ENCODE peak calls at places on chromosomes 4 and X, in seven cellular contexts. N, Y, R, J, A, V and C are unnamed samples. For H3K4me1, the result is how much of the 10 kb centered on the place peaks cover.

GRCh38 chrX:40485427-40485826 is 95.3 kb upstream of the ATP6AP2 start:
- DNase-seq in R (no peak), Y (no peak), A (no peak), N (no peak), V (no peak), J (no peak), C (no peak)

GRCh38 chrX:77436271-77436670 is 10.9 kb upstream of the FGF16 start:
- DNase-seq in Y (no peak), V (no peak), A (no peak), N (no peak), J (peak), R (no peak), C (no peak)

GRCh38 chrX:153462291-153462690 is 8.1 kb downstream of the HAUS7 start:
- DNase-seq in Y (no peak), J (no peak), N (no peak), R (no peak), V (no peak), A (no peak), C (no peak)

GRCh38 chr4:166143227-166143626 is 270.2 kb downstream of the TLL1 start:
- DNase-seq in N (no peak), A (peak), V (no peak), J (peak), R (no peak), Y (peak), C (no peak)

GRCh38 chr4:22488136-22488535 is 27.7 kb downstream of the ADGRA3 start:
- DNase-seq in V (no peak), N (no peak), J (no peak), R (no peak), Y (no peak), A (no peak), C (no peak)

GRCh38 chr4:147017081-147017480 is 71.4 kb upstream of the TTC29 start:
- DNase-seq in A (no peak), N (no peak), V (no peak), J (peak), R (no peak), Y (no peak), C (no peak)

GRCh38 chr4:16055454-16055853 is 28.4 kb downstream of the PROM1 start:
- DNase-seq in V (no peak), A (no peak), J (no peak), Y (no peak), N (no peak), R (no peak), C (no peak)

GRCh38 chr4:43943998-43944397 is 504.6 kb downstream of the KCTD8 start:
- DNase-seq in V (no peak), N (no peak), Y (no peak), A (no peak), J (no peak), R (no peak), C (no peak)

GRCh38 chr4:138252551-138252950 is 10.4 kb upstream of the SLC7A11 start:
- DNase-seq in R (no peak), J (no peak), Y (no peak), V (no peak), N (no peak), A (no peak), C (no peak)

GRCh38 chr4:42627887-42628646 is 28.8 kb downstream of the ATP8A1 start:
- DNase-seq in V (peak), A (no peak), Y (peak), N (peak), R (peak), J (no peak), C (no peak)

GRCh38 chr4:60805500-60806313 is 394.4 kb upstream of the ADGRL3 start:
- DNase-seq in R (no peak), A (peak), J (peak), N (peak), V (no peak), Y (no peak), C (no peak)

GRCh38 chrX:24014388-24015018 is 12.5 kb downstream of the KLHL15 start:
- DNase-seq in N (no peak), J (peak), R (no peak), A (no peak), V (no peak), Y (peak), C (no peak)

GRCh38 chr4:41600243-41600642 is 62.3 kb downstream of the LIMCH1 start:
- DNase-seq in Y (no peak), V (no peak), R (no peak), N (no peak), J (peak), A (peak), C (no peak)

GRCh38 chr4:122668241-122668640 is 47.4 kb upstream of the IL21 start:
- DNase-seq in N (no peak), J (peak), Y (no peak), V (no peak), R (no peak), A (peak), C (no peak)

GRCh38 chr4:1658146-1658545 is 26.0 kb downstream of the FAM53A start:
- DNase-seq in A (no peak), Y (no peak), J (no peak), V (no peak), N (no peak), R (no peak), C (no peak)

DNA sequence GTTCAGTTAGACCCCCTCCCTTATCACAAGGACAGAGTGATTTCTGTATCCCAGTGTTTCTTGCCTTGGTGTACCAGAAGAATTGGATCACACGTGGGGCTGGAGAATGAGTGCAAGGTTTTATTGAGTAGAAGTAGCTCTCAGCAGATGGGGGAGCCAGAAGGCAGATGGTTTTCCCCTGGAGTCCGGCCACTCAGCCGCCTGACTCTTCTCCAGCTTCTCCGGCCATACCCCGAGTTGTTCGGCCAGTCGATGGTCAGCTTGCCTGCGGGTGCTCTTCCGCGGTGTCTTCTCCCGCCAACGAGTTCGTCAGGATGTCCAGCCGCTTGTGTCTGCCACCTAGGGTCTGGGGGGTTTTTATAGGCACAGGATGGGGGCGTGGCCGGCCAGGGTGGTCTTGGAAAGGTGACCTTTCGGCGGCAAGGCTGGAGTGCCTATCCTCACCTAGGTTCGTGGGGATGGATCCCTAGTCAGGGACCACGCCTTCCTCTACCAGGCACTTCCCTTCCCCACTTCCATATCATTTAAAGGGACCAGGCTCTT is 14.5 kb downstream of the GAB1 start:
- DNase-seq in V (no peak), R (no peak), N (no peak), A (no peak), J (no peak), Y (no peak), C (no peak)
- H3K4me1 ChIP-seq in V (under half), R (under half), N (half or more), A (under half), J (under half), Y (under half), C (under half)

DNA sequence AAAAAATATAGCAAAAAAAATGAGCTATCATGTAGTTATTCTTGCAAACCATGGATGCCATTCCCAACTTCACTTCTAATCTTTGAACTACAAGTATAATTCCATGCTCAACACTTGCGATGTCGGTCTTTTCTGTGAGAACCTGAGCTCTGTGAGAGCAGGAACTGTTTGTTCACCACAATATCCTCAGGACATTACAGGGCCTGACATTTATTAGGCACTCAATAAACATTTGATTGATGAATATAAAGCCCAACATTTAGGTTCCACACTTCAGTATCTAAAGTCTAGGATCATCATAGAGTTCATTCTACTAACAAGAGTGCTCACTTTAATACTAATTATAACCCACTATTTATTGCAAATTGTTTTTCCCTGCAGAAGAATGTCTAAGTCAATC is 211.6 kb upstream of the FAM241A start:
- DNase-seq in N (no peak), R (no peak), Y (no peak), A (no peak), J (no peak), V (no peak), C (no peak)
- H3K4me3 ChIP-seq in N (no peak), R (no peak), Y (no peak), A (no peak), J (no peak), V (no peak), C (no peak)

GRCh38 chr4:538542-539142 is 37.5 kb downstream of the TMEM271 start:
- DNase-seq in J (no peak), A (no peak), Y (no peak), V (no peak), R (no peak), N (no peak), C (no peak)
- H3K4me1 ChIP-seq in J (under half), A (under half), Y (under half), V (under half), R (under half), N (under half), C (under half)

DNA sequence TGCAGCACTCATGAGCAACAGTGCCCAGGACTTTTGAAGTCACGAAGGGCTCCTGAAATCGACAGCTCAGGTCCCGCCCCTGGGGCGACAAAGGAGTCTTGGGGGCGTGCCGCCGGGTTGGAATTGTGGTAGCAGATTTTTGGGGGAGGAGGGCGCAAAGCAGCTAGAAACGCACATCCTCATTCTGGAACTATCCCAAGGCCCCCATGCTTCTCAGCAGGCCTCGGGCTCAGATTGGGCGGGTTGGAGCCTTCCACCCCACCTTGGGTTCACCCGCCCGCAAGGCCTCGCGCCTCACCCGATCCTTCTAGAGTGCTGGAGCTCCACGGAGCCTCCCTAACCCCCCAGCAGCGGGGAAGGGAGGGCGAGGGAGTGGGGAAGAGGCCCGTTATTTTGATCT is 85.6 kb downstream of the HPRT1 start:
- DNase-seq in Y (no peak), N (no peak), J (no peak), R (no peak), V (no peak), A (no peak), C (no peak)
- H3K4me3 ChIP-seq in Y (no peak), N (no peak), J (peak), R (no peak), V (no peak), A (no peak), C (no peak)

DNA sequence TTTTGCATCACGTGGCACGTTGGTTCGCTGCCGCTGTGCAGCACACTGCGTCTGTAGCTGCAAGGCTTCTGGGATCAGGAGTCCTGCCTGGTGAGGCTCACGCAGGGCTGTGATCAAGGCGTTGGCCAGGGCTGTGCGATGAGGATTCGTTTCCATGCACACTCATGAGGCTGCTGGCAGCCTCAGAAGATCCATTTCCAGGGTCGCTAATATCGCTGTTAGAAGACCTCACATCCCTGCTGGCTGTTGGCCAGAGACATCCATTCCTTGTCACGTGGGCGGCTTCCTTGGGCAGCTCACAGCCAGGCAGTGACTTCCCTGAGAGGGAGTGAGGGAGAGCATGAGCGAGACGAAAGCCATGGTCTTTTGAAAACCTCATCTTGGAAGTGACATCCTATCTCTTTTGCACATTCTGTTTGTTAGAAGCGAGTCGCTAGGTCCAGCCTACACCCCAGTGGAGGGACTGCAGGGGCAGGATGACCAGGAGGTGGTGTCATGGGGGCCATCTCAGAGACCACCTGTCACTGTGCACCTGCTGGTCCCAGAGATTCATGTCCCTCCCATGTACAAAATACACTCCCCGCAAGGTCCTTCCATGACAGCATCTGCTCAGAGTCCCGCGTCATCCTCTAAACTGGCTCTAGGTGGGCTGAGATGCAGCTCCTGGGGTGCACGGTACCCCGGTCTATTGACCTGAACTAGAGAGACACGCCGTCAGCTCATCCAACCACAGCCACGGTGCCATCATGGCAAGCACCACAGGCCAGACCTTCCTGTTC is 12.2 kb downstream of the RGS12 start:
- DNase-seq in V (no peak), N (no peak), R (no peak), Y (no peak), A (no peak), J (peak), C (no peak)
- H3K4me1 ChIP-seq in V (half or more), N (under half), R (under half), Y (half or more), A (under half), J (under half), C (under half)

DNA sequence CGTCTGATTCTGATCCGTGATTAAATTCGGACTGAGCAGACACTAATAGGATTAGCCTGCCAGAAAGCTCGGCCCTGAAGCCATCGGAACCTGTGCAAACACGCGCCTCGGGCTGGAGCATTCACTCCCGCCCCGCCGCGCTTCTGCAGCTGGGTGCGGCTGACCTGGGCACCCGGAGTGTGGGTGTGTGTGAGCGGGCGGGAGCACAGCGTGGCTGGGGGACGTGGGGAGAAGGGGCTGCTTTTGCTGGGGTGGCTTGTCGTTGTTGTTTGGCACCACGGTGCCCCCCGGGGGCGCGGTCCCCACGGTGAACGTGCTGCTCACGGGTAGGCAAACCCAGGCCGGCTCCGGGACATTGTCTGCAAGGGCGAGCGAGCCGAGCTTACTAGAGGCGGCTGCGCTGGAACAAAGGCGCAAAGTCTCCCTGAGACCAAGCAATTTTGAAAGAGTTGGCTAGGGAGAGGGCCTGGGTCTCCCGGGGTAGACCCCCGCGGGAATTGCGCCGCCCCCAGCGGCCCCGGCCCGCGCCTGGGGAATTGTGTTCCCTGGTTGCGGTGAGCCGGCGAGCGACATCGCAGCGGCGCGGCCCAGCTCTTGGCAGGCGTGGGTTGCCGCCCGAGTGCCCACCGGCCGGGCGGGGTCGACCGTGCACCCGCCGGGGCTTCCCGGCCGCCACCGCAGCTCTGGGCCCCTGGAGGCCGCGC is 1.4 kb downstream of the MAMLD1 start:
- DNase-seq in N (no peak), R (no peak), A (peak), V (no peak), Y (no peak), J (peak), C (no peak)
- H3K4me3 ChIP-seq in N (no peak), R (peak), A (peak), V (peak), Y (peak), J (peak), C (peak)

GRCh38 chr4:34935739-34936138 is 1308.6 kb downstream of the ARAP2 start:
- DNase-seq in A (no peak), Y (no peak), J (no peak), V (no peak), N (no peak), R (no peak), C (no peak)

GRCh38 chr4:34932591-34932990 is 1311.7 kb downstream of the ARAP2 start:
- DNase-seq in Y (no peak), A (no peak), V (no peak), J (no peak), N (no peak), R (no peak), C (no peak)
- H3K4me1 ChIP-seq in Y (under half), A (under half), V (under half), J (under half), N (under half), R (under half), C (under half)

GRCh38 chrX:20306668-20307067 is 40.0 kb upstream of the RPS6KA3 start:
- DNase-seq in J (no peak), A (no peak), N (no peak), Y (no peak), R (no peak), V (no peak), C (no peak)
- H3K4me3 ChIP-seq in J (no peak), A (no peak), N (no peak), Y (no peak), R (no peak), V (no peak), C (no peak)

DNA sequence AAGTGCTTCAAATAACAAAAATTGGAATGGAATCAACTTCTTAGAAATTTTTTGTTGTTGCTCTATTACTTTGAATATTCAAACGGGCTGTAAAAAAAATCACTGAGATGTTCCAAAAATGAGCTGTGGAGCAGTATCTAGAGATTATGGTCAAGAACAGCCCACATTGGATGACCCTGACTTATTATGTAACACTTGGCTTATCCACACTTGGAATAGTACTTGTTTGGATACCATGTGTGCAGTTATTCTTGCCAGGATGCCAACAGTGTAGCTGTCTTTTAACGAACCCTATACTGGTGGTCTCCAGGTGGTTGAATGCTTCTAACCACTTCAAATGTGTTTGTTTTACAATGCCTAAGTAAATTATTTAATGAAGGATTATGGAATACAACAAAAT is 64.9 kb upstream of the CAMK2D start:
- DNase-seq in R (no peak), Y (no peak), A (no peak), N (no peak), J (no peak), V (no peak), C (no peak)
- H3K4me1 ChIP-seq in R (under half), Y (under half), A (under half), N (under half), J (under half), V (under half), C (under half)